ENCODE peak calls at places on chromosomes 16 and 17, in five cellular contexts. One of them, this sample, is unnamed.

GRCh38 chr16:14635394-14636145 is 2.8 kb downstream of the BFAR start:
- DNase-seq in GM12878: no peak
- DNase-seq in K562: no peak
- DNase-seq in H1: no peak
- DNase-seq in HepG2: no peak
- DNase-seq in this sample: no peak

GRCh38 chr17:69445132-69445531 is 30.6 kb downstream of the MAP2K6 start:
- DNase-seq in GM12878: no peak
- DNase-seq in K562: no peak
- DNase-seq in H1: no peak
- DNase-seq in HepG2: no peak
- DNase-seq in this sample: no peak

GRCh38 chr16:69562818-69563217 is 2.9 kb upstream of the NFAT5 start:
- DNase-seq in GM12878: no peak
- DNase-seq in K562: no peak
- DNase-seq in H1: no peak
- DNase-seq in HepG2: no peak
- DNase-seq in this sample: no peak

GRCh38 chr16:75319513-75320401 is 68.3 kb upstream of the BCAR1 start:
- DNase-seq in GM12878: peak; percentile 78
- DNase-seq in K562: no peak
- DNase-seq in H1: no peak
- DNase-seq in HepG2: no peak
- DNase-seq in this sample: no peak

GRCh38 chr17:80498242-80498919 is 22.0 kb upstream of the NPTX1 start:
- DNase-seq in GM12878: no peak
- DNase-seq in K562: no peak
- DNase-seq in H1: no peak
- DNase-seq in HepG2: peak; percentile 76
- DNase-seq in this sample: no peak

GRCh38 chr16:89386337-89386736 is 104.0 kb downstream of the ANKRD11 start:
- DNase-seq in GM12878: no peak
- DNase-seq in K562: no peak
- DNase-seq in H1: no peak
- DNase-seq in HepG2: no peak
- DNase-seq in this sample: no peak

GRCh38 chr16:51148674-51149228 is 2.3 kb downstream of the SALL1 start:
- DNase-seq in GM12878: no peak
- DNase-seq in K562: no peak
- DNase-seq in H1: no peak
- DNase-seq in HepG2: no peak
- DNase-seq in this sample: no peak

GRCh38 chr17:4948997-4949320 is 629 bp upstream of the PFN1 start:
- DNase-seq in GM12878: no peak
- DNase-seq in K562: peak; percentile 59
- DNase-seq in H1: no peak
- DNase-seq in HepG2: peak; percentile 82
- DNase-seq in this sample: peak; percentile 95

GRCh38 chr17:37842401-37842800 is 81.8 kb upstream of the TBC1D3K start:
- DNase-seq in GM12878: no peak
- DNase-seq in K562: no peak
- DNase-seq in H1: no peak
- DNase-seq in HepG2: no peak
- DNase-seq in this sample: no peak

GRCh38 chr16:1413684-1414531 is 596 bp downstream of the UNKL start:
- DNase-seq in GM12878: peak; percentile 8
- DNase-seq in K562: peak; percentile 76
- DNase-seq in H1: peak; percentile 43
- DNase-seq in HepG2: no peak
- DNase-seq in this sample: peak; percentile 79

GRCh38 chr16:61042736-61043135 is 993.5 kb downstream of the CDH8 start:
- DNase-seq in GM12878: no peak
- DNase-seq in K562: no peak
- DNase-seq in H1: no peak
- DNase-seq in HepG2: no peak
- DNase-seq in this sample: no peak

GRCh38 chr16:29029168-29029994 is 44.5 kb downstream of the LAT start:
- DNase-seq in GM12878: no peak
- DNase-seq in K562: peak; percentile 81
- DNase-seq in H1: peak; percentile 23
- DNase-seq in HepG2: no peak
- DNase-seq in this sample: peak; percentile 81

GRCh38 chr17:50076591-50077235 is 18.4 kb upstream of the PDK2 start:
- DNase-seq in GM12878: no peak
- DNase-seq in K562: peak; percentile 43
- DNase-seq in H1: no peak
- DNase-seq in HepG2: no peak
- DNase-seq in this sample: no peak

GRCh38 chr17:13113821-13114525 is 96.1 kb upstream of the ELAC2 start:
- DNase-seq in GM12878: no peak
- DNase-seq in K562: no peak
- DNase-seq in H1: no peak
- DNase-seq in HepG2: no peak
- DNase-seq in this sample: no peak

GRCh38 chr17:81247339-81247990 is 8.3 kb downstream of the NDUFAF8 start:
- DNase-seq in GM12878: no peak
- DNase-seq in K562: no peak
- DNase-seq in H1: no peak
- DNase-seq in HepG2: no peak
- DNase-seq in this sample: no peak

GRCh38 chr16:49453001-49453400 is 79.4 kb downstream of the C16orf78 start:
- DNase-seq in GM12878: no peak
- DNase-seq in K562: no peak
- DNase-seq in H1: no peak
- DNase-seq in HepG2: no peak
- DNase-seq in this sample: no peak

GRCh38 chr17:79670537-79671386 is 59.9 kb upstream of the RBFOX3 start:
- DNase-seq in GM12878: no peak
- DNase-seq in K562: no peak
- DNase-seq in H1: no peak
- DNase-seq in HepG2: no peak
- DNase-seq in this sample: no peak

GRCh38 chr17:32318071-32318470 is 23.9 kb downstream of the C17orf75 start:
- DNase-seq in GM12878: no peak
- DNase-seq in K562: no peak
- DNase-seq in H1: no peak
- DNase-seq in HepG2: no peak
- DNase-seq in this sample: no peak

GRCh38 chr16:50121278-50121677 is 31.8 kb upstream of the TENT4B start:
- DNase-seq in GM12878: peak; percentile 47
- DNase-seq in K562: no peak
- DNase-seq in H1: no peak
- DNase-seq in HepG2: no peak
- DNase-seq in this sample: no peak

GRCh38 chr17:70242781-70243437 is 73.6 kb downstream of the KCNJ2 start:
- DNase-seq in GM12878: no peak
- DNase-seq in K562: no peak
- DNase-seq in H1: no peak
- DNase-seq in HepG2: no peak
- DNase-seq in this sample: no peak

GRCh38 chr16:54055864-54056263 is 230.7 kb downstream of the IRX3 start:
- DNase-seq in GM12878: no peak
- DNase-seq in K562: no peak
- DNase-seq in H1: no peak
- DNase-seq in HepG2: peak; percentile 70
- DNase-seq in this sample: no peak

GRCh38 chr16:87447323-87447722 is 45.5 kb downstream of the ZCCHC14 start:
- DNase-seq in GM12878: no peak
- DNase-seq in K562: no peak
- DNase-seq in H1: no peak
- DNase-seq in HepG2: no peak
- DNase-seq in this sample: no peak

GRCh38 chr17:82734987-82735866 is at the start of gene FN3K:
- DNase-seq in GM12878: no peak
- DNase-seq in K562: peak; percentile 91
- DNase-seq in H1: no peak
- DNase-seq in HepG2: peak; percentile 48
- DNase-seq in this sample: peak; percentile 74

GRCh38 chr16:88686439-88687253 is at the start of gene SNAI3:
- DNase-seq in GM12878: no peak
- DNase-seq in K562: peak; percentile 98
- DNase-seq in H1: peak; percentile 23
- DNase-seq in HepG2: peak; percentile 76
- DNase-seq in this sample: peak; percentile 63

GRCh38 chr16:81189100-81189664 is 49.3 kb upstream of the BCO1 start:
- DNase-seq in GM12878: no peak
- DNase-seq in K562: no peak
- DNase-seq in H1: no peak
- DNase-seq in HepG2: no peak
- DNase-seq in this sample: no peak

GRCh38 chr17:3222505-3222904 is 15.0 kb downstream of the OR1A1 start:
- DNase-seq in GM12878: no peak
- DNase-seq in K562: no peak
- DNase-seq in H1: no peak
- DNase-seq in HepG2: no peak
- DNase-seq in this sample: no peak

GRCh38 chr17:80920406-80920805 is 71.2 kb upstream of the CHMP6 start:
- DNase-seq in GM12878: no peak
- DNase-seq in K562: no peak
- DNase-seq in H1: no peak
- DNase-seq in HepG2: no peak
- DNase-seq in this sample: no peak

GRCh38 chr17:66542183-66542966 is 240.0 kb downstream of the PRKCA start:
- DNase-seq in GM12878: peak; percentile 62
- DNase-seq in K562: peak; percentile 17
- DNase-seq in H1: no peak
- DNase-seq in HepG2: no peak
- DNase-seq in this sample: no peak

GRCh38 chr17:66543526-66543925 is 241.1 kb downstream of the PRKCA start:
- DNase-seq in GM12878: no peak
- DNase-seq in K562: no peak
- DNase-seq in H1: no peak
- DNase-seq in HepG2: no peak
- DNase-seq in this sample: no peak

GRCh38 chr17:66542967-66543525 is 240.6 kb downstream of the PRKCA start:
- DNase-seq in GM12878: no peak
- DNase-seq in K562: no peak
- DNase-seq in H1: no peak
- DNase-seq in HepG2: peak; percentile 29
- DNase-seq in this sample: no peak

GRCh38 chr17:66540131-66540781 is 237.8 kb downstream of the PRKCA start:
- DNase-seq in GM12878: no peak
- DNase-seq in K562: no peak
- DNase-seq in H1: no peak
- DNase-seq in HepG2: peak; percentile 72
- DNase-seq in this sample: no peak

DNA sequence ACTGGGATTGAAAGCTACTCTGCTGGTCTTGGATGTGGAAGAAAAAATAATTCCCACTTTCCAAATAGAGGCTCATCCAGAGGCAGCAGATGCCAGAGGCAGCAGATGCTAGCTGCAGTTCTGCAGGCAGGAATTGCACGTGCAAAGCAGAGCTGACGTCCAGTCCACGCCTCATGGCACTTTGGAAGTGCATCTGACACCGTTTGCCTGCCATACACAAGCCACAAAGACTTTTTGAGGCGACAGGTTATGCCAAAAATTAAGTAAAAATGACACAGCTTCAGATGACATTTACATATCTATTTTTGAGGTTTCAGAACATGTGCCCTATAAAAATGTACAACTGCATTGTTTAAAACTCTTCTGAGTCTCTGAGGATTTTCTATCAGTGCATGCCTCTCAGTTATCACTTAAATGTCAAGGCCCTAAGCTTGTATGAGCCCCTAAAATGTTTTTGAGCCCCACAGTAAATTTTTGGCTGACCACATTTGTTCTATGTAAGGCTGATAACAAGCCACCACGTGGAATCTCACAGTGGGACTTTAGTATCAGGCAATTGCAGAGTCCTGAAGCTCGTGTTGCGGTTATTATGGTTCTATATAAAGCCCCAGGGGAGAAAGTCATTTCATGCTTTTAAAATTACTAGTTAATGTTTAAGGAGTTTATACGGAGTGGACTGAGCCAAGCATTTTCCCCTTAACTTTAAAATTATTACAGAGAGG is 239.2 kb downstream of the PRKCA start:
- DNase-seq in GM12878: peak; percentile 40
- DNase-seq in K562: peak; percentile 46
- DNase-seq in H1: no peak
- DNase-seq in HepG2: no peak
- DNase-seq in this sample: no peak
- TF ChIP-seq HDAC2 in GM12878: no peak
- TF ChIP-seq HDAC2 in K562: peak; percentile 40
- TF ChIP-seq HDAC2 in H1: no peak
- TF ChIP-seq HDAC2 in HepG2: no peak
- TF ChIP-seq HDAC2 in this sample: no peak

DNA sequence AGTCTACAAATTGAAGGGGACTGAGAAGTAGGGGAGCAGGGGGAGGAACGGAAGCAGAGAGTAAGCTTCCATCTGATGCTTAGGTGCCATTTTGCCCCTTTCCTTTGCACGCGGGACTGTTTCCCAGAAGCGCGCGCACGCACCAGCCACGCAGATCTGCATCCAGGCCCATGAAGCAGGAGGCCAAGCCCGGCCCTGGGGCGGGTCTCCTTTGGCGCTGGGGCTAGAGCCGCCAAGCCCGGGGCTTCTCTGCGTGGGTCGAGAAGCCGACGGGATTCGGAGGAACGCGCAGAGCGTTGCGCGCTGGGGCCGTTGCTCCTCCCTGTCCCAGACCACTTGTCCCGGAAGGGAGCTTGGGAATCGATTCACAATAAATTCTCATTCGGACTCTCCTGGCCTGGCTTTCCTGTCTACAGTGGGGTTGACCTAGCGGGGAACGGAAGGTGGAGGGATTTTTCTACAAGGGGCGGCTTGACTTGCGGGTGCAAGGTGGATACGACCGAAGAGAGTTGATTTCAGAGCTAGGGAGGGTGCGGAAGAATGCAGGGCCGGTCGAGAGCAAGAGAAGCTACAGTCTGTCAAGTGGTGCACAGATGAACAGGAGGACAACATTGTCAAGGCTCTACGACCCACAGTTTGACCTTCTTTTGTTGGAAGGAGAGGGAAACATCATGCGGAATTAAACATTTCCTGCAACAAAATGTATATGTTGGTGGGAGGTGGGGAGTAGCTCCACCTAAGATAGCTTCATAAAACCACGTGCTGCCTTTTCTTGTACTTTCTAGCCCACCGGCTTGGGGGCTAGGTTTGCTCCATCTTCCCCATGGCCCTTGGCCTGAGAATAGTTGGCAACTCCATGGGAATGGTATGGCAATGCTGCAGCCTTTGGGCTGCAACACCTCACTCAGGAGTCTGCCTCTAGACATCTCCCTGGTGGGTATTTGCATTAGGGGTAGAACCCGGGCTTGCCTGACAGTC is 4.5 kb downstream of the HOXB9 start:
- DNase-seq in GM12878: no peak
- DNase-seq in K562: no peak
- DNase-seq in H1: no peak
- DNase-seq in HepG2: no peak
- DNase-seq in this sample: no peak
- H3K4me1 ChIP-seq in GM12878: no peaks in the 10 kb centered on the region
- H3K4me1 ChIP-seq in K562: peaks cover 50% of the 10 kb centered on the region
- H3K4me1 ChIP-seq in H1: peaks cover 3% of the 10 kb centered on the region
- H3K4me1 ChIP-seq in HepG2: no peaks in the 10 kb centered on the region
- H3K4me1 ChIP-seq in this sample: peaks cover 16% of the 10 kb centered on the region

GRCh38 chr17:30530346-30531025 is 53.3 kb downstream of the GOSR1 start:
- DNase-seq in GM12878: no peak
- DNase-seq in K562: no peak
- DNase-seq in H1: no peak
- DNase-seq in HepG2: no peak
- DNase-seq in this sample: no peak
- TF ChIP-seq HDAC2 in GM12878: no peak
- TF ChIP-seq HDAC2 in K562: no peak
- TF ChIP-seq HDAC2 in H1: no peak
- TF ChIP-seq HDAC2 in HepG2: no peak
- TF ChIP-seq HDAC2 in this sample: no peak

GRCh38 chr17:46117117-46117516 is 76.1 kb downstream of the KANSL1 start:
- DNase-seq in GM12878: no peak
- DNase-seq in K562: no peak
- DNase-seq in H1: no peak
- DNase-seq in HepG2: no peak
- DNase-seq in this sample: no peak
- H3K4me1 ChIP-seq in GM12878: peaks cover 28% of the 10 kb centered on the region
- H3K4me1 ChIP-seq in K562: peaks cover 23% of the 10 kb centered on the region
- H3K4me1 ChIP-seq in H1: peaks cover 7% of the 10 kb centered on the region
- H3K4me1 ChIP-seq in HepG2: peaks cover 39% of the 10 kb centered on the region
- H3K4me1 ChIP-seq in this sample: peaks cover 16% of the 10 kb centered on the region

This sample was measured in A549.